ENCODE peak calls at places on chromosome 19, in six cellular contexts. D, B, G, C, J and E are unnamed samples.

GRCh38 chr19:1904385-1905070 is 671 bp upstream of the ADAT3 start:
- DNase-seq in D (peak), B (no peak), G (peak), C (peak), J (no peak), E (no peak)

GRCh38 chr19:49555600-49556411 is 24.6 kb downstream of the NOSIP start:
- DNase-seq in D (no peak), B (peak), G (peak), C (peak), J (no peak), E (no peak)

GRCh38 chr19:45779231-45780145 is 2.8 kb downstream of the DMPK start:
- DNase-seq in D (peak), B (peak), G (peak), C (peak), J (peak), E (no peak)

GRCh38 chr19:16562608-16563025 is 9.6 kb downstream of the SLC35E1 start:
- DNase-seq in D (no peak), B (no peak), G (no peak), C (no peak), J (no peak), E (no peak)

GRCh38 chr19:15551183-15552004 is 43.1 kb downstream of the CYP4F22 start:
- DNase-seq in D (no peak), B (no peak), G (peak), C (peak), J (no peak), E (no peak)

GRCh38 chr19:12098040-12098439 is 33.5 kb downstream of the ZNF844 start:
- DNase-seq in D (no peak), B (no peak), G (no peak), C (no peak), J (no peak), E (no peak)

GRCh38 chr19:40674291-40674690 is 16.2 kb downstream of the NUMBL start:
- DNase-seq in D (no peak), B (no peak), G (no peak), C (no peak), J (no peak), E (no peak)

GRCh38 chr19:29952646-29953045 is 10.6 kb downstream of the URI1 start:
- DNase-seq in D (no peak), B (no peak), G (no peak), C (no peak), J (no peak), E (no peak)

GRCh38 chr19:20858218-20858617 is 64.8 kb upstream of the ZNF85 start:
- DNase-seq in D (no peak), B (no peak), G (no peak), C (no peak), J (no peak), E (no peak)

GRCh38 chr19:10238172-10238783 is 7.1 kb upstream of the S1PR2 start:
- DNase-seq in D (no peak), B (peak), G (no peak), C (peak), J (peak), E (no peak)

GRCh38 chr19:3034845-3035541 is 5.9 kb upstream of the TLE2 start:
- DNase-seq in D (no peak), B (peak), G (no peak), C (peak), J (no peak), E (no peak)

GRCh38 chr19:39261704-39262103 is 6.5 kb upstream of the IFNL2 start:
- DNase-seq in D (no peak), B (no peak), G (no peak), C (no peak), J (no peak), E (no peak)

GRCh38 chr19:7010722-7011593 is 10.3 kb downstream of the MBD3L2B start:
- DNase-seq in D (no peak), B (no peak), G (no peak), C (no peak), J (no peak), E (peak)

GRCh38 chr19:35211545-35212230 is 16.9 kb downstream of the FAM187B start:
- DNase-seq in D (no peak), B (peak), G (peak), C (peak), J (peak), E (no peak)

GRCh38 chr19:52190679-52191293 is 934 bp downstream of the PPP2R1A start:
- DNase-seq in D (no peak), B (peak), G (no peak), C (peak), J (no peak), E (no peak)

GRCh38 chr19:8111376-8111775 is 38.0 kb downstream of the FBN3 start:
- DNase-seq in D (no peak), B (no peak), G (no peak), C (no peak), J (no peak), E (no peak)

GRCh38 chr19:29268721-29269483 is 56.0 kb upstream of the UQCRFS1 start:
- DNase-seq in D (no peak), B (no peak), G (no peak), C (no peak), J (no peak), E (peak)

GRCh38 chr19:4208385-4209094 is 20.8 kb upstream of the EBI3 start:
- DNase-seq in D (no peak), B (no peak), G (no peak), C (peak), J (no peak), E (no peak)

GRCh38 chr19:13978306-13978705 is 26.0 kb downstream of the DCAF15 start:
- DNase-seq in D (peak), B (peak), G (peak), C (peak), J (peak), E (no peak)

GRCh38 chr19:15297416-15298224 is 34.7 kb downstream of the BRD4 start:
- DNase-seq in D (no peak), B (no peak), G (no peak), C (peak), J (no peak), E (no peak)

GRCh38 chr19:10112895-10113591 is 1.6 kb downstream of the P2RY11 start:
- DNase-seq in D (peak), B (no peak), G (no peak), C (peak), J (no peak), E (no peak)

GRCh38 chr19:9709305-9709704 is 34.4 kb upstream of the ZNF562 start:
- DNase-seq in D (no peak), B (no peak), G (no peak), C (peak), J (no peak), E (no peak)

GRCh38 chr19:17095141-17095919 is 19.8 kb downstream of the MYO9B start:
- DNase-seq in D (no peak), B (peak), G (peak), C (peak), J (no peak), E (no peak)

GRCh38 chr19:47661571-47661970 is 51.7 kb upstream of the EHD2 start:
- DNase-seq in D (no peak), B (no peak), G (no peak), C (no peak), J (no peak), E (no peak)

GRCh38 chr19:39254539-39255345 is 6.1 kb upstream of the IFNL4 start:
- DNase-seq in D (no peak), B (no peak), G (no peak), C (no peak), J (no peak), E (no peak)

GRCh38 chr19:38204728-38205127 is 19.3 kb downstream of the DPF1 start:
- DNase-seq in D (no peak), B (no peak), G (no peak), C (no peak), J (no peak), E (no peak)

GRCh38 chr19:2841858-2842574 is 741 bp downstream of the ZNF555 start:
- DNase-seq in D (no peak), B (no peak), G (no peak), C (peak), J (no peak), E (no peak)

GRCh38 chr19:6590458-6591319 is at the start of gene CD70:
- DNase-seq in D (no peak), B (no peak), G (no peak), C (peak), J (no peak), E (no peak)

GRCh38 chr19:40646564-40647254 is 43.7 kb downstream of the NUMBL start:
- DNase-seq in D (no peak), B (no peak), G (no peak), C (no peak), J (no peak), E (no peak)

GRCh38 chr19:33727331-33728028 is 69.2 kb upstream of the KCTD15 start:
- DNase-seq in D (no peak), B (no peak), G (no peak), C (no peak), J (no peak), E (no peak)
- TF ChIP-seq CTCF in D (no peak), B (no peak), G (no peak), C (no peak), J (no peak), E (no peak)

GRCh38 chr19:31546561-31546960 is 197.3 kb upstream of the TSHZ3 start:
- DNase-seq in D (no peak), B (no peak), G (no peak), C (no peak), J (no peak), E (peak)

GRCh38 chr19:31553112-31553843 is 204.0 kb upstream of the TSHZ3 start:
- DNase-seq in D (no peak), B (no peak), G (no peak), C (no peak), J (no peak), E (no peak)

GRCh38 chr19:31545766-31546165 is 196.5 kb upstream of the TSHZ3 start:
- DNase-seq in D (no peak), B (no peak), G (no peak), C (no peak), J (no peak), E (peak)

GRCh38 chr19:31553844-31554215 is 204.6 kb upstream of the TSHZ3 start:
- DNase-seq in D (no peak), B (peak), G (no peak), C (peak), J (no peak), E (no peak)

GRCh38 chr19:31548941-31549340 is 199.7 kb upstream of the TSHZ3 start:
- DNase-seq in D (no peak), B (no peak), G (no peak), C (no peak), J (no peak), E (no peak)
- TF ChIP-seq CTCF in D (peak), B (peak), G (no peak), C (peak), J (peak), E (peak)

DNA sequence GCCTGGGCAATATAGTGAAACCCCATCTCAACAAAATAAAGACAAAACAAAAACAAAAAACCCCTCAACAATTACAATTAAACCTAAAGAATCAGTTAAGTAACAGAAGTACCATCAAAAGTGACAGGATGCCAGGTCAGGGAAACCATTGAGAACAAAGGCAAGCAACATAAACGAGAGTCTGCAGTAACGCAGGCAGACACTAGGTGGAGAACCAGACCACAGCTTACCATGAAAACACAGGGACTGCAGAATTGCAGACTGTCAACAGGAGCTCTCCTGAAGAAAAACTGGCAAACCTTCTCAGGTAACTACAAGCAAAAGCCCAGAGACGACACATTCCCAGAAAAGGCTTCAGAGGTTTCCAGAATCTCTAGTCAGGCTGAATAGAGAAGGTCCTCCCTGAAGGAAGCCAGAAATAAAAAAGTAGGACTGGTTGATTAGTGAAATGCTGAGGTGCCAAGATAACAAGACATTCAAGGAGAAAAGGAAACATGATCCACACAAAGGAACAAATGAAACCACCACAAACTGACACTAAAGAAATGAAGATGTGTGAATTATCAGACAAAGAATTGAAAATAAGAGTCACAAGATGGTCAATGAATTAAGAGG is 2.2 kb upstream of the ZNF665 start:
- DNase-seq in D (peak), B (peak), G (peak), C (peak), J (peak), E (no peak)
- TF ChIP-seq CTCF in D (peak), B (peak), G (peak), C (peak), J (peak), E (peak)

DNA sequence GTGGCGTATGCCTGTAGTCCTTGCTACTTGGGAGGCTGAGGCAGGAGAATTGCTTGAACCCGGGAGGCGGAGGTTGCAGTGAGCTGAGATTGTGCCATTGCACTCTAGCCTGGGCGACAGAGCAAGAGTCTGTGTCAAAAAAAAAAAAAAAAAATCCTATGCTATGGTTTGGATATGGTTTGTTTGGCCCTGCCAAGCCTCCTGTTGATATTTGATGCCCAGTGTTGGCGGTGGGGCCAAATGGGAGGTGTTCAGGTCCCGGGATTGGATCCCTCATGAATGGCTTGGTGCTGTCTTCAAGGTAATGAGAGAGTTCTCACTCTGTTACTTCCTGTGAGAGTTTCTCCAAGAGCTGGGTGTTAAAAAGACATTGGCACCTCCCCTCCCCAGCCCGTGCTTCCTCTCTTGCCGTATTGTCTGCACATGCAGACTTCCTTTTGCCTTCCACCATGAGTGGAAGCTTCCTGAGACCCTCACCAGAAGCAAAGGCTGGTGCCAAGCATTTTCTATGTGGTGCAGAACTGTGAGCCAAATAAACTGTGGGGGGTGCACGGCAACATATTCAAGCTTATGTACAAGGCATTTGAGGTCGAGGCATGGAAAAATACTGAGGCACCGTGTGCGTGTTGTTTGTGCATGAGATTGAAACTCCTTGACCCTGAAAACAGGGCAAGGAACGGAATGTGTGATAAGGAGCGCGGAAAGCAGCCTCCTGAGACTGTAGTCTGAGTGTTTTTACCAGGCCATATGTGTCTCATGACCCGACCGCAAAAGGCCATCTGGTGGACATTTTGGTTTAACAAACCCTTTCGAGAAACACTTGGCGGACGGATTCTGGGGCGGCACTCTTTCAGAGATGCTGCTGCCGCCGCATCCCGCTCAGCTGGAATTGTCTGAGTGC is 7.3 kb downstream of the SIGLEC9 start:
- DNase-seq in D (no peak), B (peak), G (peak), C (peak), J (no peak), E (no peak)
- TF ChIP-seq CTCF in D (no peak), B (no peak), G (no peak), C (no peak), J (no peak), E (no peak)

GRCh38 chr19:36489139-36489919 is at the start of gene ZNF566:
- DNase-seq in D (peak), B (peak), G (peak), C (peak), J (peak), E (peak)
- TF ChIP-seq CTCF in D (no peak), B (no peak), G (no peak), C (no peak), J (peak), E (no peak)

GRCh38 chr19:19732579-19733501 is at the start of gene ZNF14:
- DNase-seq in D (peak), B (peak), G (peak), C (peak), J (peak), E (peak)
- TF ChIP-seq CTCF in D (peak), B (peak), G (no peak), C (no peak), J (no peak), E (peak)

DNA sequence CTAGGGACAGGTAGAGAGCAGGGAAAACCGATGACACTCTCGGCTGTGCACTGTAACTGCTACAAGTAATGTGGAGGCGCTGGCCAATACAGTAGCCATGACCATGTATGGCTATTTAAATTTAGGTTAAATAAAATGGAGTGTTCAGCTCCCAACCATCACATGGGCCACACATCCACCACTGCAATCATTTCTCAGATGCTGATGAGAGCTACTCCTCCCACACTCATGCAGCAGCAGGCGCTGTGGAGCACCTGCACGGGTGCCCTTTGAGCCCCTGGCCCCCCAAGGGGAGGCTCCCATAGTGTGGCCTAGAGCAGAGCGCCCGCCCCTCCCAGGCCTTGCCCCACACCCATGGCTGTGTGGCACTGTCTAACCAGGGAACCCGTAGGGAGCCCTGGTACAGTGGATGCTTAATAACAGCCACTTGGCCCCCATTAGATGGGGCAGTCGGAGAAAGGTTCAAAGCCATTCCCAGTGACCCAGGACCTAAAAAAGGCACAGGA is 6.0 kb downstream of the ACP4 start:
- DNase-seq in D (no peak), B (no peak), G (no peak), C (no peak), J (no peak), E (no peak)
- TF ChIP-seq CTCF in D (no peak), B (no peak), G (no peak), C (no peak), J (no peak), E (no peak)

GRCh38 chr19:19626516-19627441 is 1.2 kb downstream of the LPAR2 start:
- DNase-seq in D (no peak), B (no peak), G (no peak), C (no peak), J (no peak), E (no peak)

GRCh38 chr19:19627442-19627715 is 641 bp downstream of the LPAR2 start:
- DNase-seq in D (no peak), B (no peak), G (no peak), C (no peak), J (no peak), E (no peak)

GRCh38 chr19:19628499-19629134 is 597 bp upstream of the LPAR2 start:
- DNase-seq in D (peak), B (no peak), G (no peak), C (peak), J (no peak), E (no peak)

GRCh38 chr19:19630062-19630414 is 2.0 kb upstream of the LPAR2 start:
- DNase-seq in D (no peak), B (no peak), G (no peak), C (no peak), J (no peak), E (no peak)

DNA sequence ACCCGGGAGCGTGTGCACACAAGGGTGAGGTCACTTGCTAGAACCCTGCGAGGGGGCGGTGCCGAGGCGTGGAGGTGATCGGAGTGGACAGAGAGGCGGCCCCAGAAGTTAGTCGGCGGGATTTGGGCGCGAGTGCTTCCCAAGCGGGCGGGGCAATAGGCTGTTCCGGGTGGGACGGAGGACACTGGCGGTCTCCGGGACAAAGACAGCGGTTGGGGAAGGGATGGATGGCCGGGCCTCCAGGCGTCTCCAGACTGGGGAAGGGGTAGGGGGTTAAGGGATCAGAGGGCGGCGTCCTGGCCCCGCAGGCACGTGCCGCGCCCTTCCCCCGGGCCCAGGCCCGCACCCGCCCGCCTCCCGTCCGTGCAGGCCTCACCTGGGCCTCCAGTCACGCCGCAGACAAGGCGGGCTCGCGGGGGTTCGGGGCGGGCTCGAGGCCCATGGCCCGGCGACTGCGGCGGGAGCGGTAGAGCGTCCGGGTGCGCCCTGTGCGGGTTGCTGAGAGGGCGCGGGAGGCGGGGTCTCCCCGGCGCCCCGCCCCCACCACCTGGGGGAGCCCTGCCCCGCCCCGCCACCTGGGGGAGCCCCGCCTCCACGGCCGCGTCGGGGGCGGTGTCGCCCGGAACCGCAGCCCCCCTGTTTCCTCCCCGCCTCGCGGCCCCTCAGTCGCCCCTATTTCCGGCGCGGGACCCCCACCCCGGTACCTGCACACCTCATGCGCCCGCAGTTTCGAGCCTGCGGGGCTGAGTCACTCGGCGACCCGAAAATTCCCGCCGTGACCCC is at the start of gene LPAR2:
- DNase-seq in D (peak), B (no peak), G (no peak), C (peak), J (no peak), E (no peak)
- TF ChIP-seq CTCF in D (peak), B (no peak), G (no peak), C (no peak), J (no peak), E (no peak)